ENCODE peak calls at places on chromosomes 6 and 20, in seven cellular contexts. P is IMR-90; T is NCI-H460; Q is SIG-M5; N is stimulated activated naive CD8-positive, alpha-beta T cell treated with anti-CD3 and anti-CD28 coated beads, Interleukin-15, Interleukin-2, amounts not matched to agents 100 U/mL and 50 U/mL, for 24 hours; F is lung; H is T-helper 17 cell. A is an unnamed sample.

GRCh38 chr6:93417421-93417996 is 1.9 kb downstream of the EPHA7 start:
- DNase-seq in F (no peak), Q (no peak), H (no peak), P (no peak), T (no peak), N (no peak), A (peak)

GRCh38 chr6:53309897-53310291 is 38.9 kb downstream of the ELOVL5 start:
- DNase-seq in Q (no peak), T (no peak), P (no peak), H (no peak), N (no peak), F (no peak), A (no peak)

GRCh38 chr6:64330694-64331309 is 695.2 kb downstream of the PHF3 start:
- DNase-seq in P (peak), F (peak), N (peak), Q (no peak), T (peak), H (no peak), A (no peak)

GRCh38 chr6:20564269-20564668 is 30.0 kb downstream of the CDKAL1 start:
- DNase-seq in N (no peak), H (no peak), P (peak), F (no peak), T (no peak), Q (no peak), A (peak)

GRCh38 chr6:90078513-90079289 is 184.4 kb downstream of the GJA10 start:
- DNase-seq in T (no peak), F (no peak), P (no peak), N (peak), H (no peak), Q (no peak), A (no peak)

GRCh38 chr6:15385521-15385920 is 139.7 kb downstream of the JARID2 start:
- DNase-seq in P (no peak), F (no peak), N (no peak), T (no peak), H (no peak), Q (no peak), A (no peak)

GRCh38 chr6:100281471-100281878 is 183.2 kb downstream of the SIM1 start:
- DNase-seq in F (no peak), P (no peak), H (no peak), T (no peak), N (no peak), Q (no peak), A (peak)

GRCh38 chr6:135305684-135306083 is 124.6 kb downstream of the MYB start:
- DNase-seq in T (no peak), N (no peak), P (no peak), F (no peak), H (no peak), Q (no peak), A (no peak)

GRCh38 chr6:47323887-47324286 is 14.2 kb upstream of the TNFRSF21 start:
- DNase-seq in P (no peak), N (no peak), Q (no peak), H (no peak), F (no peak), T (no peak), A (no peak)

GRCh38 chr20:62740286-62741141 is 31.9 kb downstream of the NTSR1 start:
- DNase-seq in T (peak), P (peak), N (peak), Q (peak), F (peak), H (peak), A (peak)

GRCh38 chr6:15770347-15771143 is 107.7 kb upstream of the DTNBP1 start:
- DNase-seq in N (peak), F (no peak), H (no peak), Q (no peak), T (no peak), P (peak), A (peak)

GRCh38 chr20:19964289-19965263 is 52.6 kb upstream of the NAA20 start:
- DNase-seq in N (no peak), F (peak), Q (no peak), H (no peak), T (peak), P (peak), A (peak)

GRCh38 chr20:54550776-54551396 is 75.5 kb downstream of the DOK5 start:
- DNase-seq in F (no peak), P (peak), Q (no peak), H (no peak), N (no peak), T (no peak), A (no peak)

GRCh38 chr6:56642366-56643261 is at the start of gene DST:
- DNase-seq in H (no peak), Q (no peak), T (peak), N (no peak), F (no peak), P (peak), A (peak)

GRCh38 chr20:21613512-21613911 is 92.0 kb upstream of the PAX1 start:
- DNase-seq in H (no peak), P (no peak), N (no peak), Q (no peak), F (no peak), T (no peak), A (no peak)

GRCh38 chr6:21885532-21886089 is 292.1 kb downstream of the SOX4 start:
- DNase-seq in T (no peak), N (no peak), P (peak), F (no peak), H (no peak), Q (no peak), A (peak)

GRCh38 chr20:48360338-48360698 is 467.5 kb downstream of the PREX1 start:
- DNase-seq in Q (no peak), P (no peak), H (no peak), F (no peak), T (no peak), N (no peak), A (no peak)

GRCh38 chr6:106894978-106895702 is 79.4 kb downstream of the CD24 start:
- DNase-seq in P (peak), T (no peak), Q (no peak), N (no peak), F (no peak), H (no peak), A (no peak)

GRCh38 chr6:18595774-18596528 is 208.8 kb downstream of the RNF144B start:
- DNase-seq in F (peak), N (peak), H (no peak), T (peak), Q (no peak), P (peak), A (peak)

GRCh38 chr6:170553686-170554085 is 483 bp upstream of the TBP start:
- DNase-seq in P (peak), Q (peak), H (no peak), F (peak), N (no peak), T (peak), A (peak)

GRCh38 chr6:107308676-107309075 is 150.7 kb downstream of the PDSS2 start:
- DNase-seq in F (no peak), P (no peak), T (no peak), Q (no peak), N (no peak), H (no peak), A (no peak)

GRCh38 chr6:79170431-79170830 is 64.1 kb downstream of the HMGN3 start:
- DNase-seq in Q (no peak), P (no peak), N (no peak), T (no peak), H (no peak), F (no peak), A (no peak)

GRCh38 chr6:52975580-52975979 is 19.5 kb downstream of the GSTA4 start:
- DNase-seq in T (no peak), P (peak), F (no peak), H (no peak), N (no peak), Q (no peak), A (peak)

GRCh38 chr6:17919494-17919893 is 67.9 kb downstream of the KIF13A start:
- DNase-seq in P (no peak), Q (no peak), T (no peak), H (no peak), N (no peak), F (no peak), A (no peak)

GRCh38 chr20:2137552-2138201 is 36.0 kb downstream of the STK35 start:
- DNase-seq in P (peak), H (no peak), T (no peak), Q (no peak), N (no peak), F (no peak), A (peak)

GRCh38 chr20:24131684-24132083 is 143.1 kb upstream of the GGTLC1 start:
- DNase-seq in P (no peak), N (no peak), H (no peak), T (no peak), F (no peak), Q (no peak), A (no peak)

GRCh38 chr20:34875657-34876160 is 703 bp upstream of the ACSS2 start:
- DNase-seq in T (no peak), N (no peak), H (no peak), Q (no peak), F (no peak), P (no peak), A (no peak)

GRCh38 chr6:87152528-87152950 is 2.8 kb upstream of the ZNF292 start:
- DNase-seq in P (peak), N (no peak), F (no peak), H (no peak), T (no peak), Q (no peak), A (no peak)

GRCh38 chr6:17870302-17871168 is 116.9 kb downstream of the KIF13A start:
- DNase-seq in P (no peak), N (no peak), F (no peak), H (no peak), T (no peak), Q (no peak), A (no peak)

GRCh38 chr6:33785766-33786165 is 3.2 kb downstream of the LEMD2 start:
- DNase-seq in F (no peak), P (peak), H (no peak), T (no peak), N (no peak), Q (no peak), A (peak)

GRCh38 chr6:142489722-142490610 is 188.2 kb downstream of the ADGRG6 start:
- DNase-seq in N (no peak), T (no peak), P (no peak), H (no peak), F (no peak), Q (no peak), A (peak)

GRCh38 chr6:150228067-150228733 is 85.4 kb downstream of the PPP1R14C start:
- DNase-seq in Q (no peak), T (no peak), H (no peak), F (no peak), N (no peak), P (no peak), A (no peak)

GRCh38 chr6:74936886-74937285 is 269.0 kb downstream of the COL12A1 start:
- DNase-seq in Q (no peak), T (no peak), N (no peak), P (peak), H (no peak), F (no peak), A (peak)

GRCh38 chr6:123588546-123588895 is 48.2 kb downstream of the TRDN start:
- DNase-seq in Q (no peak), P (no peak), T (no peak), N (no peak), F (no peak), H (no peak), A (no peak)

A was measured in AG20443.